ENCODE peak calls at places on chromosome 5, in six cellular contexts. J is aorta, X is cardiac muscle cell, M is sigmoid colon, E is tibial nerve, K is Panc1. A is an unnamed sample. For H3K4me1 and H3K36me3, the result is how much of the 10 kb centered on the place peaks cover.

GRCh38 chr5:36928947-36929346 is 52.4 kb downstream of the NIPBL start:
- DNase-seq in E (no peak), X (no peak), K (no peak), J (no peak), M (no peak), A (peak)

GRCh38 chr5:102154291-102154690 is 141.8 kb downstream of the SLCO4C1 start:
- DNase-seq in M (no peak), X (no peak), E (no peak), K (no peak), J (no peak), A (no peak)

GRCh38 chr5:152092580-152092979 is 167.9 kb upstream of the GLRA1 start:
- DNase-seq in K (no peak), E (no peak), M (no peak), J (no peak), X (peak), A (no peak)

GRCh38 chr5:8934455-8934854 is 611.4 kb downstream of the SEMA5A start:
- DNase-seq in J (no peak), E (no peak), K (no peak), X (no peak), M (no peak), A (no peak)

GRCh38 chr5:173634465-173634983 is 18.1 kb upstream of the BOD1 start:
- DNase-seq in M (no peak), J (no peak), E (no peak), X (no peak), K (no peak), A (no peak)

GRCh38 chr5:6287136-6287535 is 91.2 kb downstream of the MED10 start:
- DNase-seq in X (peak), K (no peak), E (no peak), M (no peak), J (no peak), A (no peak)

GRCh38 chr5:153658151-153658550 is 167.7 kb downstream of the GRIA1 start:
- DNase-seq in K (no peak), E (no peak), M (no peak), X (no peak), J (no peak), A (no peak)

GRCh38 chr5:138464018-138464387 is 1.3 kb upstream of the EGR1 start:
- DNase-seq in E (peak), K (peak), J (peak), M (peak), X (peak), A (peak)

GRCh38 chr5:7779019-7779662 is 71.8 kb downstream of the CFAP90 start:
- DNase-seq in E (no peak), K (no peak), J (no peak), X (no peak), M (no peak), A (no peak)

GRCh38 chr5:27472000-27472763 is 433.8 kb upstream of the CDH9 start:
- DNase-seq in E (no peak), K (no peak), X (peak), M (no peak), J (no peak), A (peak)

GRCh38 chr5:30667293-30667692 is 526.2 kb upstream of the CDH6 start:
- DNase-seq in K (no peak), X (no peak), M (no peak), E (no peak), J (no peak), A (no peak)

GRCh38 chr5:65625743-65626142 is 916 bp downstream of the SHLD3 start:
- DNase-seq in J (no peak), K (no peak), E (no peak), X (no peak), M (no peak), A (no peak)

GRCh38 chr5:103804714-103805113 is 242.1 kb upstream of the NUDT12 start:
- DNase-seq in K (no peak), J (no peak), X (no peak), E (no peak), M (no peak), A (no peak)

GRCh38 chr5:59197911-59198310 is 615.0 kb downstream of the RAB3C start:
- DNase-seq in M (no peak), E (no peak), J (no peak), K (no peak), X (no peak), A (no peak)

DNA sequence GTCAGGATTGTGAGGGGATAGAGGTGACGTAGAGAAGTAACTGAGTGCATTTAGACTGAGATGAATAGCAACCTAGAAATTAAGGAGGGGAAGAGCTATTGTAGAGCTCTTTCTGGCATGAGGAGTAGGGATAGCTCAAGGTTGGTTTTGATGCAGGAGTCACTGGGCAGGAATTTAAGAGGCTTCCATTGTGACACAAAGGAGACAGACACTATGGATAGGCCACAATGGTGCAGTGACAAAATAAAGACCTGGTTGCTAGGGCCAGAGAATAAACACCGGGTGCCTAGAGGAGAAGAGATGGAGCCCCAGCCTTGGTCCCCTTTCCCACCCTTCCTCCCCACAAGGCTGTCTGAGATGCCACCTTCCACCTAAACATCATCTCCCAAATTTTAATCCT is at the start of gene SPZ1:
- DNase-seq in E (no peak), X (no peak), J (no peak), K (no peak), M (no peak), A (no peak)
- H3K4me1 ChIP-seq in E (under half), X (under half), J (under half), K (under half), M (under half), A (under half)

GRCh38 chr5:146137967-146138403 is 32.6 kb upstream of the PLAC8L1 start:
- DNase-seq in X (no peak), J (no peak), K (no peak), E (no peak), M (no peak), A (peak)
- H3K36me3 ChIP-seq in X (under half), J (under half), K (under half), E (under half), M (under half), A (half or more)

GRCh38 chr5:130398825-130399224 is 494.6 kb downstream of the CHSY3 start:
- DNase-seq in M (no peak), X (no peak), J (no peak), E (no peak), K (no peak), A (no peak)
- H3K27ac ChIP-seq in M (no peak), X (no peak), J (no peak), E (no peak), K (no peak), A (no peak)

GRCh38 chr5:124742983-124743533 is 3.4 kb downstream of the ZNF608 start:
- DNase-seq in X (no peak), J (no peak), K (no peak), E (no peak), M (peak), A (peak)
- H3K4me1 ChIP-seq in X (under half), J (under half), K (under half), E (under half), M (under half), A (under half)

GRCh38 chr5:79621056-79621455 is 8.8 kb downstream of the TENT2 start:
- DNase-seq in E (no peak), K (peak), J (no peak), X (no peak), M (no peak), A (no peak)
- H3K36me3 ChIP-seq in E (under half), K (under half), J (under half), X (under half), M (under half), A (half or more)

DNA sequence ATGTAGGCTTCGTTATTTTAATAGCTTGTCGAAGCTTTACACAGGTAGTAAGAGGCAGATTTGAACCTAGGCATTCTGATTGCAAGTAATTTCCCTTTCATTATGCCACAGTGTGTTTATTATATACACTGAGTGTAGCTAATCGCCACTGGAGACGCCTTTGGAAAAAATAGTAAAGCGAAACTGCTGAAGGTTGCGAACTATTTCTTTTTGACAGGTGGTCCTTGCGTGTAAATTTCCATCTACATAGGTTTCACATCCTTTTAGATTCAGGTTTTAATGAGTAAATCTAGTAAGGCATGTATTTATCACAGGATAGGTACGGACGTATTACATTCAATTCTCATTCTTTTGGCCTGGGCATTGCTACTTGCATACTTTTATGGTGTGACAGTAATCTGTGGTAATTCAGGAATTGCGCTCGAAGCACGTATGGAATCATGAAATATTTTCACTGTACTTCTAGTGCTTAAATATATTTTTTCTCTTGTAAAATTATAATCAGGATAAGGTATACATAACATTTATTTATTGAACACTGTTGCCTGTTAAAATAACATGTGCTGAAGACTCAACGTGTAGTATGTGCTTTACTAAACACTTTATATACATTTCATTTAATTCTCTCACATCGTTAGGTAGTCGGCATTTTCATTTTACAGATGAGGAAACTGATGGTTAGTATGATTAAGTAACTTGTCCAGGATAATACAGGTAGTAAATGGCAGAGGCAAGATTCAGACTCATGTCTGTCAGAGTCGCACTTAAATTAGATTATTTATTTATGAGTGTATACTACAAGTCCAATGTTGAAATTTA is 1.8 kb downstream of the MARCHF6 start:
- DNase-seq in J (no peak), K (no peak), E (no peak), X (no peak), M (no peak), A (peak)
- H3K27ac ChIP-seq in J (no peak), K (peak), E (peak), X (peak), M (peak), A (peak)

GRCh38 chr5:143398053-143398355 is 5.5 kb downstream of the NR3C1 start:
- DNase-seq in X (no peak), E (no peak), M (no peak), K (no peak), J (no peak), A (no peak)

GRCh38 chr5:143396353-143396940 is 7.0 kb downstream of the NR3C1 start:
- DNase-seq in M (no peak), X (no peak), J (no peak), K (no peak), E (no peak), A (no peak)

GRCh38 chr5:143393516-143393915 is 10.0 kb downstream of the NR3C1 start:
- DNase-seq in E (no peak), X (no peak), K (no peak), J (no peak), M (no peak), A (no peak)

GRCh38 chr5:143397302-143398052 is 6.0 kb downstream of the NR3C1 start:
- DNase-seq in X (no peak), K (no peak), M (no peak), E (no peak), J (no peak), A (no peak)

DNA sequence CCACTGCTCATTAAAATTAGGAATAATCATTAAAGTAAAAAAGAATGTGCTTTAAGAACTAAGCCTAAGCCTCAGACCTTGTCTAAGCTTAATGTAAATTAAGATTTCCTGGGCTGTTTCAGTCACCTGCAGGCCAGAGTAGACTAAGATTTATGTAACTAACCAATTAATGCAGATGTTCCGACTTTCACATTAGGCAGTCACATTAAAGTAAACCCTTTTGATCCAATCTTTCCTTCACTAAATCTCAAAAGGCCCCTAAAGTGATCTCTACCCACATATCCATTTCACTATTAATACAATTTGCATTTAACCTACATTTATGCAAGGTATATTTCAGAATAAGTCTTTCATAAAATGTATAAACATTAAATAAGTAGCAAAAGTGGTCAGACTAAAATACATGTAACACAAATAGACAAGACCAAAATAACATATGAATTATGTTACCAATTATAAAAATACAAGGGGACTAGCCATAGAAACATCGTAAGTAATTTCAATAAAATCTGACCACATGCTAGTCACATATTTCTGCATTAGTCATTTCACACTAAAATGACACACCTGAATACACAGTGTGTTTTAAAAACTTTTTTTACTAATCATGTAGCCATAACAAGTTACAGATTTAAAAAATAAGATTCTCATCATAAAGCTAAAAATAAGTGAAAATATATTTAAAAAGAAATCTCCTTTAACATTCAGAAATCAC is 7.7 kb downstream of the NR3C1 start:
- DNase-seq in K (no peak), M (no peak), X (no peak), J (no peak), E (no peak), A (no peak)
- H3K4me1 ChIP-seq in K (half or more), M (under half), X (under half), J (under half), E (half or more), A (under half)

DNA sequence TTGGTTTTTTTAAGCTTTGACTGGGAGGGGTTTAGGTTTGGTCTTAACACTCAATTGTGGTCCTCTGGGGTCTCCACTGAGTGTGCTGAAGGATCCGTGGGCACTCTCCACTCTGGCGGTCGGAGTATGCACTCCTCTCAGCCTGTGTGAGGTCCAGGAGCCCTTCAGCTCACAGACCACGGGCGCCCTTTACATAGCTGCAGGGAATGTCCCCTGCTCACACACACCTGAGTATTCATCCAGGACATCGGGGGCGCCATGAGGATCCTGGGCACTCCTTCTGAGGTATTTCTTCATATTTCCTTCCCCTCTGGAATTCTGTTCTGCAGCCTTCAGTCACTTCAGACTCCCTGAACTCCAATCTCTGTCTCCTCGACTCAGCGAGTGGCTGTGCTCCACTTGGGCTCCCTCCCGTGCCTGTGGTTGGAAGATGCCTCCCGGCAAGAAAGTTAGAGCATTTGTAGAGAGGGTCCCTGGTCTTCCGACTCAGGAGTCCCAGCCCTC is 12.5 kb downstream of the TRIP13 start:
- DNase-seq in J (no peak), K (no peak), E (no peak), M (no peak), X (no peak), A (no peak)
- H3K36me3 ChIP-seq in J (under half), K (under half), E (under half), M (under half), X (under half), A (under half)